ENCODE peak calls at places on chromosomes 16 and 17, in nine cellular contexts. One of them, this sample, is unnamed.

GRCh38 chr17:2598166-2598565 is 4.7 kb downstream of the PAFAH1B1 start:
- DNase-seq in PC-3: peak
- DNase-seq in MM.1S: no peak
- DNase-seq in hepatocyte: no peak
- DNase-seq in SK-N-SH: no peak
- DNase-seq in GM23338: no peak
- DNase-seq in OCI-LY7: no peak
- DNase-seq in HCT116: no peak
- DNase-seq in GM23248: peak
- DNase-seq in this sample: no peak

GRCh38 chr17:50904522-50905459 is 38.6 kb upstream of the TOB1 start:
- DNase-seq in GM23338: no peak
- DNase-seq in OCI-LY7: peak
- DNase-seq in SK-N-SH: peak
- DNase-seq in MM.1S: no peak
- DNase-seq in HCT116: no peak
- DNase-seq in PC-3: peak
- DNase-seq in GM23248: peak
- DNase-seq in hepatocyte: peak
- DNase-seq in this sample: peak

GRCh38 chr16:58614212-58614611 is 15.4 kb downstream of the CNOT1 start:
- DNase-seq in SK-N-SH: no peak
- DNase-seq in MM.1S: no peak
- DNase-seq in HCT116: no peak
- DNase-seq in OCI-LY7: no peak
- DNase-seq in GM23338: no peak
- DNase-seq in PC-3: peak
- DNase-seq in GM23248: peak
- DNase-seq in hepatocyte: no peak
- DNase-seq in this sample: no peak

GRCh38 chr17:40415390-40415789 is 2.3 kb downstream of the TOP2A start:
- DNase-seq in SK-N-SH: peak
- DNase-seq in GM23338: peak
- DNase-seq in HCT116: no peak
- DNase-seq in MM.1S: peak
- DNase-seq in OCI-LY7: peak
- DNase-seq in hepatocyte: peak
- DNase-seq in GM23248: peak
- DNase-seq in PC-3: peak
- DNase-seq in this sample: peak

GRCh38 chr17:5131146-5131715 is 15.4 kb downstream of the USP6 start:
- DNase-seq in PC-3: no peak
- DNase-seq in GM23338: no peak
- DNase-seq in MM.1S: no peak
- DNase-seq in OCI-LY7: no peak
- DNase-seq in SK-N-SH: no peak
- DNase-seq in GM23248: no peak
- DNase-seq in HCT116: no peak
- DNase-seq in hepatocyte: no peak
- DNase-seq in this sample: no peak

GRCh38 chr16:86117235-86117634 is 218.3 kb downstream of the IRF8 start:
- DNase-seq in HCT116: no peak
- DNase-seq in hepatocyte: no peak
- DNase-seq in SK-N-SH: no peak
- DNase-seq in GM23248: no peak
- DNase-seq in GM23338: no peak
- DNase-seq in PC-3: no peak
- DNase-seq in MM.1S: no peak
- DNase-seq in OCI-LY7: no peak
- DNase-seq in this sample: no peak

GRCh38 chr16:22282254-22282892 is 14.8 kb upstream of the POLR3E start:
- DNase-seq in hepatocyte: no peak
- DNase-seq in PC-3: no peak
- DNase-seq in GM23248: no peak
- DNase-seq in HCT116: no peak
- DNase-seq in MM.1S: no peak
- DNase-seq in OCI-LY7: no peak
- DNase-seq in GM23338: no peak
- DNase-seq in SK-N-SH: no peak
- DNase-seq in this sample: no peak

GRCh38 chr16:68257251-68257905 is 6.9 kb upstream of the SLC7A6 start:
- DNase-seq in HCT116: no peak
- DNase-seq in GM23338: no peak
- DNase-seq in PC-3: peak
- DNase-seq in SK-N-SH: no peak
- DNase-seq in GM23248: peak
- DNase-seq in MM.1S: peak
- DNase-seq in hepatocyte: no peak
- DNase-seq in OCI-LY7: peak
- DNase-seq in this sample: no peak

GRCh38 chr17:75288784-75289121 is 480 bp downstream of the SLC25A19 start:
- DNase-seq in HCT116: no peak
- DNase-seq in OCI-LY7: peak
- DNase-seq in GM23248: no peak
- DNase-seq in MM.1S: peak
- DNase-seq in hepatocyte: no peak
- DNase-seq in SK-N-SH: no peak
- DNase-seq in PC-3: peak
- DNase-seq in GM23338: peak
- DNase-seq in this sample: peak

GRCh38 chr17:44610331-44610730 is 45.9 kb upstream of the MEIOC start:
- DNase-seq in GM23338: no peak
- DNase-seq in hepatocyte: no peak
- DNase-seq in MM.1S: no peak
- DNase-seq in OCI-LY7: no peak
- DNase-seq in GM23248: no peak
- DNase-seq in PC-3: no peak
- DNase-seq in SK-N-SH: no peak
- DNase-seq in HCT116: no peak
- DNase-seq in this sample: no peak

GRCh38 chr17:58161566-58161965 is 5.2 kb upstream of the OR4D2 start:
- DNase-seq in PC-3: no peak
- DNase-seq in MM.1S: no peak
- DNase-seq in OCI-LY7: no peak
- DNase-seq in GM23338: no peak
- DNase-seq in HCT116: no peak
- DNase-seq in hepatocyte: no peak
- DNase-seq in SK-N-SH: no peak
- DNase-seq in GM23248: no peak
- DNase-seq in this sample: no peak

GRCh38 chr17:12320286-12320685 is 299.6 kb downstream of the MAP2K4 start:
- DNase-seq in MM.1S: no peak
- DNase-seq in SK-N-SH: no peak
- DNase-seq in HCT116: no peak
- DNase-seq in hepatocyte: no peak
- DNase-seq in PC-3: no peak
- DNase-seq in GM23248: peak
- DNase-seq in OCI-LY7: no peak
- DNase-seq in GM23338: no peak
- DNase-seq in this sample: no peak

GRCh38 chr17:39239640-39240314 is 14.0 kb upstream of the STAC2 start:
- DNase-seq in GM23248: no peak
- DNase-seq in SK-N-SH: peak
- DNase-seq in MM.1S: peak
- DNase-seq in GM23338: peak
- DNase-seq in hepatocyte: peak
- DNase-seq in OCI-LY7: peak
- DNase-seq in HCT116: peak
- DNase-seq in PC-3: peak
- DNase-seq in this sample: peak

GRCh38 chr16:11356573-11357331 is 11.5 kb downstream of the RMI2 start:
- DNase-seq in PC-3: no peak
- DNase-seq in GM23248: peak
- DNase-seq in MM.1S: peak
- DNase-seq in OCI-LY7: peak
- DNase-seq in hepatocyte: peak
- DNase-seq in SK-N-SH: peak
- DNase-seq in GM23338: peak
- DNase-seq in HCT116: no peak
- DNase-seq in this sample: peak

GRCh38 chr17:56737741-56738161 is 96.0 kb downstream of the C17orf67 start:
- DNase-seq in OCI-LY7: no peak
- DNase-seq in HCT116: no peak
- DNase-seq in MM.1S: no peak
- DNase-seq in GM23248: peak
- DNase-seq in SK-N-SH: no peak
- DNase-seq in PC-3: no peak
- DNase-seq in hepatocyte: peak
- DNase-seq in GM23338: no peak
- DNase-seq in this sample: no peak

GRCh38 chr17:77840156-77840555 is 118.3 kb upstream of the TNRC6C start:
- DNase-seq in GM23338: no peak
- DNase-seq in GM23248: no peak
- DNase-seq in SK-N-SH: no peak
- DNase-seq in OCI-LY7: no peak
- DNase-seq in MM.1S: no peak
- DNase-seq in PC-3: no peak
- DNase-seq in hepatocyte: peak
- DNase-seq in HCT116: no peak
- DNase-seq in this sample: no peak

GRCh38 chr17:75942473-75942872 is 1.6 kb upstream of the FBF1 start:
- DNase-seq in GM23248: no peak
- DNase-seq in SK-N-SH: no peak
- DNase-seq in PC-3: no peak
- DNase-seq in GM23338: no peak
- DNase-seq in hepatocyte: no peak
- DNase-seq in MM.1S: no peak
- DNase-seq in OCI-LY7: no peak
- DNase-seq in HCT116: no peak
- DNase-seq in this sample: no peak

GRCh38 chr17:35716897-35717839 is 14.3 kb upstream of the RASL10B start:
- DNase-seq in SK-N-SH: no peak
- DNase-seq in GM23248: no peak
- DNase-seq in GM23338: no peak
- DNase-seq in HCT116: no peak
- DNase-seq in MM.1S: no peak
- DNase-seq in hepatocyte: no peak
- DNase-seq in PC-3: no peak
- DNase-seq in OCI-LY7: no peak
- DNase-seq in this sample: no peak

DNA sequence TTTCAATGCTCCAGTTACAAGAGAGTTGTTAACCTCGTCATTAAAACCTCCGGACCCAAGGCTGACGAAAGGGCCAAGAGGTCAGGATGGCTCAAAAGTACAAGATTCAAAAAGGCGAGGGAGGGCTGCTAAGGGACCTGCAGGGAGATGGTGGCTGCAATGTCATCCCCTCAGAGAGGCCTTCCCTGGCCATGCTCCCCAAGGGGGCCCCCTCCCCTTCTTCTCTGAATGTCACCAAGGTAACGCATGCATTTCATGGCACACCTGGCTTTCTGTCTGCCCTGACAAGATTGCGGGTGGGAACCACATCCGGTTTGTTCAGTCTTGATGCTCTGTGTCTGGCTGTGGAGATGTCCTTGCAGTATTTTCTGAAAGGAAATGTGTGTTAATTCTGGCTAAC is 89.9 kb downstream of the C16orf78 start:
- DNase-seq in HCT116: no peak
- DNase-seq in PC-3: no peak
- DNase-seq in MM.1S: peak
- DNase-seq in SK-N-SH: no peak
- DNase-seq in GM23338: no peak
- DNase-seq in OCI-LY7: peak
- DNase-seq in GM23248: no peak
- DNase-seq in hepatocyte: no peak
- DNase-seq in this sample: peak
- H2AFZ ChIP-seq in HCT116: no peak
- H2AFZ ChIP-seq in PC-3: no peak
- H2AFZ ChIP-seq in MM.1S: no peak
- H2AFZ ChIP-seq in SK-N-SH: no peak
- H2AFZ ChIP-seq in GM23338: no peak
- H2AFZ ChIP-seq in OCI-LY7: peak
- H2AFZ ChIP-seq in GM23248: no peak
- H2AFZ ChIP-seq in hepatocyte: no peak
- H2AFZ ChIP-seq in this sample: no peak

DNA sequence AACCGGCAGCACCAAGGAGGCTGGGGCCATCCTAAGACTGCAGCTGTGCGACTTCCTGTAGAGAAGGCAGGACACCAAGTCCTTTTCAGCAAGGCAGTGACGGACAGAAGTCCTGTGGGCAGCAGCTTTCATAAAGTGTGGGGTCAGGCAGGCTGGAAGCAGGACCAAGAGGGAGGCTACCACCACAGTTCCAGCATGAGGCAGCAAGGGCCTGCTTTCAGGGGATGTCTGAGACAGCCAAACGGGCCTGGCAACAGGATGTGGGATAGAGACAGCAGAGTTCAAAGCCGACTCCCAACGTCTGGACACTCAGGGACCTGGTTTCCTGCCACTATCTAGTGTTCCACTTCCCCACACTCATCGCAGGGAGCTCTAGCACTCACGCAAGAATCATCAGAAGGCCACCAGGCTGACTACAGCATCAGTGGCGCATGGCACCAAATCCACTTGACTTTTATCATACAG is 5.3 kb downstream of the USP7 start:
- DNase-seq in OCI-LY7: peak
- DNase-seq in hepatocyte: no peak
- DNase-seq in GM23338: no peak
- DNase-seq in HCT116: no peak
- DNase-seq in MM.1S: no peak
- DNase-seq in PC-3: peak
- DNase-seq in GM23248: peak
- DNase-seq in SK-N-SH: peak
- DNase-seq in this sample: peak
- TF ChIP-seq EZH2phosphoT487 in OCI-LY7: no peak
- TF ChIP-seq EZH2phosphoT487 in hepatocyte: no peak
- TF ChIP-seq EZH2phosphoT487 in GM23338: no peak
- TF ChIP-seq EZH2phosphoT487 in HCT116: no peak
- TF ChIP-seq EZH2phosphoT487 in MM.1S: no peak
- TF ChIP-seq EZH2phosphoT487 in PC-3: no peak
- TF ChIP-seq EZH2phosphoT487 in GM23248: no peak
- TF ChIP-seq EZH2phosphoT487 in SK-N-SH: no peak
- TF ChIP-seq EZH2phosphoT487 in this sample: no peak

GRCh38 chr16:48687421-48688038 is 77.5 kb upstream of the N4BP1 start:
- DNase-seq in GM23248: peak
- DNase-seq in hepatocyte: peak
- DNase-seq in PC-3: peak
- DNase-seq in OCI-LY7: peak
- DNase-seq in MM.1S: peak
- DNase-seq in SK-N-SH: peak
- DNase-seq in GM23338: peak
- DNase-seq in HCT116: peak
- DNase-seq in this sample: peak
- H3K4me2 ChIP-seq in GM23248: no peak
- H3K4me2 ChIP-seq in hepatocyte: no peak
- H3K4me2 ChIP-seq in PC-3: no peak
- H3K4me2 ChIP-seq in OCI-LY7: no peak
- H3K4me2 ChIP-seq in MM.1S: no peak
- H3K4me2 ChIP-seq in SK-N-SH: no peak
- H3K4me2 ChIP-seq in GM23338: no peak
- H3K4me2 ChIP-seq in HCT116: no peak
- H3K4me2 ChIP-seq in this sample: no peak

GRCh38 chr17:63441654-63442053 is 4.5 kb downstream of the CYB561 start:
- DNase-seq in GM23338: no peak
- DNase-seq in HCT116: no peak
- DNase-seq in SK-N-SH: no peak
- DNase-seq in PC-3: no peak
- DNase-seq in hepatocyte: no peak
- DNase-seq in GM23248: no peak
- DNase-seq in OCI-LY7: no peak
- DNase-seq in MM.1S: no peak
- DNase-seq in this sample: no peak
- H2AFZ ChIP-seq in GM23338: no peak
- H2AFZ ChIP-seq in HCT116: no peak
- H2AFZ ChIP-seq in SK-N-SH: no peak
- H2AFZ ChIP-seq in PC-3: no peak
- H2AFZ ChIP-seq in hepatocyte: no peak
- H2AFZ ChIP-seq in GM23248: no peak
- H2AFZ ChIP-seq in OCI-LY7: no peak
- H2AFZ ChIP-seq in MM.1S: no peak
- H2AFZ ChIP-seq in this sample: no peak